ENCODE peak calls at places on chromosome 22, in six cellular contexts. One of them, this sample, is unnamed.

GRCh38 chr22:48382197-48382596 is 1445.5 kb downstream of the BRD1 start:
- DNase-seq in fibroblast of pulmonary artery: no peak
- DNase-seq in AG04450: no peak
- DNase-seq in Peyer's patch: no peak
- DNase-seq in fibroblast of mammary gland: no peak
- DNase-seq in hepatocyte: no peak
- DNase-seq in this sample: no peak

GRCh38 chr22:36083056-36083455 is 54.4 kb upstream of the RBFOX2 start:
- DNase-seq in fibroblast of pulmonary artery: no peak
- DNase-seq in fibroblast of mammary gland: no peak
- DNase-seq in Peyer's patch: no peak
- DNase-seq in hepatocyte: no peak
- DNase-seq in AG04450: no peak
- DNase-seq in this sample: no peak

GRCh38 chr22:20464096-20464614 is 26.5 kb upstream of the SCARF2 start:
- DNase-seq in fibroblast of mammary gland: no peak
- DNase-seq in AG04450: no peak
- DNase-seq in fibroblast of pulmonary artery: no peak
- DNase-seq in Peyer's patch: peak
- DNase-seq in hepatocyte: no peak
- DNase-seq in this sample: no peak

GRCh38 chr22:49406879-49407587 is 420.6 kb downstream of the BRD1 start:
- DNase-seq in Peyer's patch: no peak
- DNase-seq in fibroblast of pulmonary artery: no peak
- DNase-seq in AG04450: no peak
- DNase-seq in fibroblast of mammary gland: no peak
- DNase-seq in hepatocyte: no peak
- DNase-seq in this sample: no peak

GRCh38 chr22:25437414-25438160 is 126.9 kb upstream of the GRK3 start:
- DNase-seq in Peyer's patch: no peak
- DNase-seq in hepatocyte: no peak
- DNase-seq in fibroblast of pulmonary artery: no peak
- DNase-seq in AG04450: no peak
- DNase-seq in fibroblast of mammary gland: no peak
- DNase-seq in this sample: no peak

GRCh38 chr22:48378673-48379072 is 1449.0 kb downstream of the BRD1 start:
- DNase-seq in fibroblast of pulmonary artery: no peak
- DNase-seq in hepatocyte: no peak
- DNase-seq in Peyer's patch: no peak
- DNase-seq in AG04450: no peak
- DNase-seq in fibroblast of mammary gland: no peak
- DNase-seq in this sample: no peak

GRCh38 chr22:29299136-29299900 is 7.1 kb upstream of the GAS2L1 start:
- DNase-seq in Peyer's patch: no peak
- DNase-seq in AG04450: no peak
- DNase-seq in fibroblast of mammary gland: no peak
- DNase-seq in hepatocyte: no peak
- DNase-seq in fibroblast of pulmonary artery: no peak
- DNase-seq in this sample: no peak

GRCh38 chr22:21984793-21985192 is 2.2 kb upstream of the TOP3B start:
- DNase-seq in Peyer's patch: no peak
- DNase-seq in fibroblast of mammary gland: peak
- DNase-seq in fibroblast of pulmonary artery: peak
- DNase-seq in AG04450: no peak
- DNase-seq in hepatocyte: peak
- DNase-seq in this sample: peak

GRCh38 chr22:11066458-11067285 is 4461.3 kb upstream of the OR11H1 start:
- DNase-seq in Peyer's patch: no peak
- DNase-seq in AG04450: no peak
- DNase-seq in hepatocyte: peak
- DNase-seq in fibroblast of pulmonary artery: no peak
- DNase-seq in fibroblast of mammary gland: no peak
- DNase-seq in this sample: no peak

GRCh38 chr22:50470491-50470890 is 4.3 kb downstream of the SBF1 start:
- DNase-seq in hepatocyte: no peak
- DNase-seq in AG04450: no peak
- DNase-seq in Peyer's patch: peak
- DNase-seq in fibroblast of pulmonary artery: no peak
- DNase-seq in fibroblast of mammary gland: no peak
- DNase-seq in this sample: no peak

GRCh38 chr22:37739611-37740049 is 42.8 kb downstream of the TRIOBP start:
- DNase-seq in Peyer's patch: no peak
- DNase-seq in hepatocyte: no peak
- DNase-seq in AG04450: no peak
- DNase-seq in fibroblast of pulmonary artery: no peak
- DNase-seq in fibroblast of mammary gland: no peak
- DNase-seq in this sample: no peak

GRCh38 chr22:36366291-36366708 is 21.5 kb downstream of the MYH9 start:
- DNase-seq in AG04450: no peak
- DNase-seq in fibroblast of pulmonary artery: no peak
- DNase-seq in fibroblast of mammary gland: peak
- DNase-seq in Peyer's patch: no peak
- DNase-seq in hepatocyte: peak
- DNase-seq in this sample: peak

GRCh38 chr22:19831016-19831415 is 23.7 kb downstream of the GNB1L start:
- DNase-seq in Peyer's patch: no peak
- DNase-seq in fibroblast of mammary gland: no peak
- DNase-seq in fibroblast of pulmonary artery: no peak
- DNase-seq in AG04450: no peak
- DNase-seq in hepatocyte: no peak
- DNase-seq in this sample: no peak

GRCh38 chr22:22728382-22728781 is 84.0 kb downstream of the GGTLC2 start:
- DNase-seq in hepatocyte: no peak
- DNase-seq in fibroblast of pulmonary artery: no peak
- DNase-seq in Peyer's patch: no peak
- DNase-seq in fibroblast of mammary gland: peak
- DNase-seq in AG04450: no peak
- DNase-seq in this sample: no peak

GRCh38 chr22:25027959-25028840 is 75.7 kb downstream of the KIAA1671 start:
- DNase-seq in AG04450: no peak
- DNase-seq in Peyer's patch: no peak
- DNase-seq in fibroblast of pulmonary artery: peak
- DNase-seq in hepatocyte: peak
- DNase-seq in fibroblast of mammary gland: no peak
- DNase-seq in this sample: peak

GRCh38 chr22:25167082-25167481 is 32.6 kb upstream of the CRYBB3 start:
- DNase-seq in Peyer's patch: no peak
- DNase-seq in fibroblast of mammary gland: no peak
- DNase-seq in fibroblast of pulmonary artery: no peak
- DNase-seq in hepatocyte: no peak
- DNase-seq in AG04450: no peak
- DNase-seq in this sample: no peak

GRCh38 chr22:44942056-44942455 is 67.7 kb downstream of the PHF21B start:
- DNase-seq in AG04450: no peak
- DNase-seq in fibroblast of mammary gland: no peak
- DNase-seq in Peyer's patch: no peak
- DNase-seq in fibroblast of pulmonary artery: no peak
- DNase-seq in hepatocyte: no peak
- DNase-seq in this sample: no peak

GRCh38 chr22:37392929-37393328 is 34.4 kb downstream of the ELFN2 start:
- DNase-seq in AG04450: no peak
- DNase-seq in fibroblast of mammary gland: no peak
- DNase-seq in hepatocyte: no peak
- DNase-seq in Peyer's patch: no peak
- DNase-seq in fibroblast of pulmonary artery: no peak
- DNase-seq in this sample: no peak

GRCh38 chr22:27918351-27919221 is 470 bp downstream of the PITPNB start:
- DNase-seq in hepatocyte: peak
- DNase-seq in fibroblast of mammary gland: peak
- DNase-seq in AG04450: no peak
- DNase-seq in fibroblast of pulmonary artery: peak
- DNase-seq in Peyer's patch: peak
- DNase-seq in this sample: peak

GRCh38 chr22:38435010-38435409 is 20.0 kb downstream of the KCNJ4 start:
- DNase-seq in Peyer's patch: no peak
- DNase-seq in AG04450: no peak
- DNase-seq in fibroblast of pulmonary artery: no peak
- DNase-seq in hepatocyte: no peak
- DNase-seq in fibroblast of mammary gland: no peak
- DNase-seq in this sample: no peak

GRCh38 chr22:46568102-46568809 is 30.8 kb upstream of the CELSR1 start:
- DNase-seq in fibroblast of pulmonary artery: no peak
- DNase-seq in fibroblast of mammary gland: no peak
- DNase-seq in Peyer's patch: no peak
- DNase-seq in AG04450: no peak
- DNase-seq in hepatocyte: no peak
- DNase-seq in this sample: no peak
- TF ChIP-seq CTCF in fibroblast of pulmonary artery: no peak
- TF ChIP-seq CTCF in fibroblast of mammary gland: no peak
- TF ChIP-seq CTCF in Peyer's patch: no peak
- TF ChIP-seq CTCF in AG04450: no peak
- TF ChIP-seq CTCF in hepatocyte: no peak
- TF ChIP-seq CTCF in this sample: no peak

GRCh38 chr22:23837496-23837859 is 1.3 kb downstream of the DERL3 start:
- DNase-seq in hepatocyte: no peak
- DNase-seq in fibroblast of pulmonary artery: no peak
- DNase-seq in Peyer's patch: no peak
- DNase-seq in AG04450: no peak
- DNase-seq in fibroblast of mammary gland: no peak
- DNase-seq in this sample: no peak
- H3K4me3 ChIP-seq in hepatocyte: no peak
- H3K4me3 ChIP-seq in fibroblast of pulmonary artery: no peak
- H3K4me3 ChIP-seq in Peyer's patch: no peak
- H3K4me3 ChIP-seq in AG04450: no peak
- H3K4me3 ChIP-seq in fibroblast of mammary gland: no peak
- H3K4me3 ChIP-seq in this sample: no peak

DNA sequence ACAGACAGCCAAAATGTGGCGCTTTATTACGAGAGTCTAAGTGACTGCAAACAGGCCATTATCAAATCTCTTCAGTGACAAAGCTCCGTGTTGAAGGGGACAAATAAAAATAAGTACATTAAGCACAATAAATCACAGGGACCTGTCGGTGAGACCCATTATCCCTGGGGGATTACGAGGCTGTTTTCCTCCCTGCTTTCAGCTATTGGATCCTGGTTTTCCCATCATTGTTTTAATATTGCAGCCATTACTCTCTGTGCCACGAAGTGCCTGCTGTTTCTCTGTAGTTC is 22.7 kb downstream of the LARGE1 start:
- DNase-seq in hepatocyte: no peak
- DNase-seq in fibroblast of pulmonary artery: no peak
- DNase-seq in fibroblast of mammary gland: no peak
- DNase-seq in AG04450: no peak
- DNase-seq in Peyer's patch: no peak
- DNase-seq in this sample: no peak
- TF ChIP-seq CTCF in hepatocyte: no peak
- TF ChIP-seq CTCF in fibroblast of pulmonary artery: no peak
- TF ChIP-seq CTCF in fibroblast of mammary gland: no peak
- TF ChIP-seq CTCF in AG04450: no peak
- TF ChIP-seq CTCF in Peyer's patch: no peak
- TF ChIP-seq CTCF in this sample: no peak

GRCh38 chr22:17703811-17704210 is 65.3 kb downstream of the BCL2L13 start:
- DNase-seq in fibroblast of mammary gland: peak
- DNase-seq in AG04450: no peak
- DNase-seq in fibroblast of pulmonary artery: peak
- DNase-seq in hepatocyte: no peak
- DNase-seq in Peyer's patch: no peak
- DNase-seq in this sample: peak

GRCh38 chr22:17705565-17706450 is 67.3 kb downstream of the BCL2L13 start:
- DNase-seq in fibroblast of mammary gland: no peak
- DNase-seq in fibroblast of pulmonary artery: no peak
- DNase-seq in Peyer's patch: no peak
- DNase-seq in hepatocyte: no peak
- DNase-seq in AG04450: no peak
- DNase-seq in this sample: no peak

GRCh38 chr22:17706947-17707346 is 67.3 kb downstream of the BID start:
- DNase-seq in fibroblast of mammary gland: no peak
- DNase-seq in hepatocyte: no peak
- DNase-seq in AG04450: no peak
- DNase-seq in fibroblast of pulmonary artery: no peak
- DNase-seq in Peyer's patch: no peak
- DNase-seq in this sample: peak

GRCh38 chr22:17707526-17707925 is 66.7 kb downstream of the BID start:
- DNase-seq in hepatocyte: no peak
- DNase-seq in fibroblast of pulmonary artery: peak
- DNase-seq in fibroblast of mammary gland: peak
- DNase-seq in Peyer's patch: no peak
- DNase-seq in AG04450: no peak
- DNase-seq in this sample: peak

GRCh38 chr22:17706451-17706900 is 67.8 kb downstream of the BID start:
- DNase-seq in Peyer's patch: no peak
- DNase-seq in fibroblast of pulmonary artery: peak
- DNase-seq in hepatocyte: peak
- DNase-seq in fibroblast of mammary gland: peak
- DNase-seq in AG04450: peak
- DNase-seq in this sample: peak
- H3K4me3 ChIP-seq in Peyer's patch: no peak
- H3K4me3 ChIP-seq in fibroblast of pulmonary artery: peak
- H3K4me3 ChIP-seq in hepatocyte: no peak
- H3K4me3 ChIP-seq in fibroblast of mammary gland: peak
- H3K4me3 ChIP-seq in AG04450: peak
- H3K4me3 ChIP-seq in this sample: peak

GRCh38 chr22:43481528-43482309 is 69.9 kb downstream of the MPPED1 start:
- DNase-seq in fibroblast of mammary gland: no peak
- DNase-seq in fibroblast of pulmonary artery: no peak
- DNase-seq in Peyer's patch: no peak
- DNase-seq in AG04450: no peak
- DNase-seq in hepatocyte: no peak
- DNase-seq in this sample: no peak
- TF ChIP-seq CTCF in fibroblast of mammary gland: no peak
- TF ChIP-seq CTCF in fibroblast of pulmonary artery: no peak
- TF ChIP-seq CTCF in Peyer's patch: no peak
- TF ChIP-seq CTCF in AG04450: no peak
- TF ChIP-seq CTCF in hepatocyte: no peak
- TF ChIP-seq CTCF in this sample: no peak

GRCh38 chr22:39601180-39601535 is 30.6 kb downstream of the CACNA1I start:
- DNase-seq in hepatocyte: no peak
- DNase-seq in fibroblast of mammary gland: no peak
- DNase-seq in Peyer's patch: peak
- DNase-seq in fibroblast of pulmonary artery: no peak
- DNase-seq in AG04450: no peak
- DNase-seq in this sample: no peak

GRCh38 chr22:39598017-39598965 is 27.7 kb downstream of the CACNA1I start:
- DNase-seq in fibroblast of pulmonary artery: no peak
- DNase-seq in hepatocyte: peak
- DNase-seq in AG04450: no peak
- DNase-seq in Peyer's patch: peak
- DNase-seq in fibroblast of mammary gland: no peak
- DNase-seq in this sample: no peak

GRCh38 chr22:39600491-39601179 is 30.1 kb downstream of the CACNA1I start:
- DNase-seq in Peyer's patch: no peak
- DNase-seq in fibroblast of pulmonary artery: no peak
- DNase-seq in AG04450: no peak
- DNase-seq in fibroblast of mammary gland: no peak
- DNase-seq in hepatocyte: no peak
- DNase-seq in this sample: no peak

GRCh38 chr22:39607093-39607492 is 36.5 kb downstream of the CACNA1I start:
- DNase-seq in hepatocyte: no peak
- DNase-seq in Peyer's patch: no peak
- DNase-seq in AG04450: no peak
- DNase-seq in fibroblast of mammary gland: no peak
- DNase-seq in fibroblast of pulmonary artery: no peak
- DNase-seq in this sample: no peak

DNA sequence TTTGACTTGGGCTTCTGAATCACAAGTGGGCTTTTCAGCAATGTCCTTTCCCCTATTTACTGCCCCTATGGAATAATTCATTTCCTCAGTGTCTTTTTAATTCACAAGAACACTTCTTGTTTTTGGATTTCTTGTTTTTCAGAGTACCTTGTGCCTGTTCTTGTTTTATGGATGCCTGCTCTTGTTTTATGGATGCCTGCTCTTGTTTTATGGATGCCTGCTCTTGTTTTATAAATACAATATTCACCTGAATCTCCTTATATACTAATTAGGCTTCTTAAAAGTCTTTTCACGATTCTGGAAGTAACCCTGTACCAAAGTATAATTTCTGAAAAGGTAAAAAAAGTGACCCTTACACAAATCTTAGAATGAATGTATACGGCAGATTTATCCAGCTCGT is 32.8 kb downstream of the CACNA1I start:
- DNase-seq in Peyer's patch: no peak
- DNase-seq in hepatocyte: no peak
- DNase-seq in fibroblast of mammary gland: no peak
- DNase-seq in AG04450: no peak
- DNase-seq in fibroblast of pulmonary artery: no peak
- DNase-seq in this sample: no peak
- H3K4me3 ChIP-seq in Peyer's patch: no peak
- H3K4me3 ChIP-seq in hepatocyte: no peak
- H3K4me3 ChIP-seq in fibroblast of mammary gland: no peak
- H3K4me3 ChIP-seq in AG04450: no peak
- H3K4me3 ChIP-seq in fibroblast of pulmonary artery: no peak
- H3K4me3 ChIP-seq in this sample: no peak

This sample was measured in cardiac fibroblast.